ENCODE peak calls at places on chromosomes 11 and 22, in five cellular contexts. R is upper lobe of left lung; J is CD8-positive, alpha-beta T cell; V is B cell; U is chondrocyte. N is an unnamed sample.

GRCh38 chr22:45717787-45718186 is 46.2 kb downstream of the ATXN10 start:
- DNase-seq in U (no peak), R (no peak), V (no peak), J (no peak), N (no peak)

GRCh38 chr11:60994450-60995135 is 23.1 kb downstream of the CD6 start:
- DNase-seq in U (peak; percentile 17), J (no peak), V (no peak), R (no peak), N (no peak)

GRCh38 chr11:61960532-61960931 is 6.9 kb downstream of the FTH1 start:
- DNase-seq in V (peak; percentile 3), R (no peak), U (no peak), J (no peak), N (no peak)

GRCh38 chr11:30143098-30143705 is 87.6 kb upstream of the FSHB start:
- DNase-seq in U (no peak), J (no peak), R (no peak), V (peak; percentile 8), N (no peak)

GRCh38 chr11:14420223-14420622 is 61.2 kb upstream of the RRAS2 start:
- DNase-seq in U (no peak), J (no peak), R (no peak), V (no peak), N (no peak)

GRCh38 chr11:85137597-85137996 is 489.5 kb downstream of the DLG2 start:
- DNase-seq in V (no peak), R (no peak), U (no peak), J (no peak), N (no peak)

GRCh38 chr22:30694171-30694637 is 470 bp upstream of the OSBP2 start:
- DNase-seq in U (no peak), J (peak; percentile 43), V (peak; percentile 69), R (peak; percentile 87), N (peak; percentile 21)

GRCh38 chr22:19213496-19214473 is 35.2 kb upstream of the SLC25A1 start:
- DNase-seq in V (no peak), U (peak; percentile 7), J (no peak), R (no peak), N (no peak)

GRCh38 chr11:118448294-118448693 is 12.0 kb downstream of the KMT2A start:
- DNase-seq in V (no peak), J (no peak), R (no peak), U (no peak), N (no peak)

GRCh38 chr22:23399367-23400285 is 180.5 kb downstream of the IGLL1 start:
- DNase-seq in U (peak; percentile 92), R (peak; percentile 83), V (no peak), J (no peak), N (no peak)

GRCh38 chr22:19759459-19759993 is 1.1 kb upstream of the TBX1 start:
- DNase-seq in R (peak; percentile 83), V (no peak), J (no peak), U (no peak), N (no peak)

GRCh38 chr11:126104420-126104819 is 41.8 kb upstream of the CDON start:
- DNase-seq in R (no peak), U (no peak), V (no peak), J (no peak), N (no peak)

GRCh38 chr11:120260616-120261015 is 20.7 kb downstream of the POU2F3 start:
- DNase-seq in J (no peak), V (no peak), U (peak; percentile 25), R (no peak), N (no peak)

GRCh38 chr11:1292018-1292643 is 17.3 kb downstream of the TOLLIP start:
- DNase-seq in R (no peak), U (no peak), V (no peak), J (no peak), N (no peak)

GRCh38 chr11:21552910-21553309 is 640.0 kb upstream of the ANO5 start:
- DNase-seq in V (no peak), J (no peak), U (no peak), R (no peak), N (no peak)

GRCh38 chr22:39242809-39243442 is 1.9 kb downstream of the PDGFB start:
- DNase-seq in U (no peak), J (no peak), V (peak; percentile 74), R (peak; percentile 86), N (no peak)

GRCh38 chr11:43579919-43580276 is 100.6 kb upstream of the HSD17B12 start:
- DNase-seq in U (no peak), J (no peak), R (no peak), V (no peak), N (no peak)

GRCh38 chr11:36509265-36509664 is 807 bp downstream of the TRAF6 start:
- DNase-seq in V (peak; percentile 30), J (no peak), R (no peak), U (no peak), N (no peak)

GRCh38 chr11:61642162-61642561 is 38.0 kb upstream of the DAGLA start:
- DNase-seq in J (no peak), R (no peak), U (no peak), V (no peak), N (no peak)

GRCh38 chr22:19903513-19903912 is 38.1 kb upstream of the COMT start:
- DNase-seq in V (no peak), U (no peak), J (no peak), R (no peak), N (no peak)

GRCh38 chr11:88179966-88180629 is 4.9 kb upstream of the RAB38 start:
- DNase-seq in U (no peak), V (no peak), R (no peak), J (no peak), N (no peak)

GRCh38 chr11:66343176-66343575 is 1.7 kb downstream of the BRMS1 start:
- DNase-seq in J (no peak), R (no peak), V (no peak), U (peak; percentile 11), N (no peak)

GRCh38 chr11:66347425-66348276 is at the start of gene B4GAT1:
- DNase-seq in V (peak; percentile 87), J (peak; percentile 66), R (peak; percentile 95), U (no peak), N (peak; percentile 75)

GRCh38 chr11:66345316-66345649 is 379 bp upstream of the BRMS1 start:
- DNase-seq in U (no peak), J (no peak), V (no peak), R (no peak), N (no peak)

GRCh38 chr11:66346476-66347424 is 679 bp downstream of the B4GAT1 start:
- DNase-seq in V (no peak), U (no peak), J (no peak), R (peak; percentile 87), N (no peak)

GRCh38 chr11:66344550-66345315 is at the start of gene BRMS1:
- DNase-seq in U (peak; percentile 98), J (peak; percentile 90), V (peak; percentile 95), R (peak; percentile 92), N (peak; percentile 95)
- TF ChIP-seq CTCF in U (peak; percentile 28), J (no peak), V (peak; percentile 16), R (peak; percentile 54), N (no peak)

GRCh38 chr22:36368359-36368983 is 19.3 kb downstream of the MYH9 start:
- DNase-seq in R (no peak), V (no peak), J (no peak), U (no peak), N (no peak)
- TF ChIP-seq CTCF in R (no peak), V (no peak), J (no peak), U (peak; percentile 33), N (no peak)

GRCh38 chr22:40436460-40437431 is 66.4 kb downstream of the SGSM3 start:
- DNase-seq in V (peak; percentile 47), R (no peak), J (no peak), U (no peak), N (no peak)
- TF ChIP-seq CTCF in V (peak; percentile 82), R (peak; percentile 64), J (peak; percentile 80), U (peak; percentile 99), N (peak; percentile 74)

GRCh38 chr22:44702479-44703219 is 645 bp downstream of the PRR5 start:
- DNase-seq in R (no peak), U (peak; percentile 80), V (peak; percentile 56), J (peak; percentile 17), N (no peak)
- TF ChIP-seq CTCF in R (no peak), U (peak; percentile 29), V (no peak), J (no peak), N (no peak)

DNA sequence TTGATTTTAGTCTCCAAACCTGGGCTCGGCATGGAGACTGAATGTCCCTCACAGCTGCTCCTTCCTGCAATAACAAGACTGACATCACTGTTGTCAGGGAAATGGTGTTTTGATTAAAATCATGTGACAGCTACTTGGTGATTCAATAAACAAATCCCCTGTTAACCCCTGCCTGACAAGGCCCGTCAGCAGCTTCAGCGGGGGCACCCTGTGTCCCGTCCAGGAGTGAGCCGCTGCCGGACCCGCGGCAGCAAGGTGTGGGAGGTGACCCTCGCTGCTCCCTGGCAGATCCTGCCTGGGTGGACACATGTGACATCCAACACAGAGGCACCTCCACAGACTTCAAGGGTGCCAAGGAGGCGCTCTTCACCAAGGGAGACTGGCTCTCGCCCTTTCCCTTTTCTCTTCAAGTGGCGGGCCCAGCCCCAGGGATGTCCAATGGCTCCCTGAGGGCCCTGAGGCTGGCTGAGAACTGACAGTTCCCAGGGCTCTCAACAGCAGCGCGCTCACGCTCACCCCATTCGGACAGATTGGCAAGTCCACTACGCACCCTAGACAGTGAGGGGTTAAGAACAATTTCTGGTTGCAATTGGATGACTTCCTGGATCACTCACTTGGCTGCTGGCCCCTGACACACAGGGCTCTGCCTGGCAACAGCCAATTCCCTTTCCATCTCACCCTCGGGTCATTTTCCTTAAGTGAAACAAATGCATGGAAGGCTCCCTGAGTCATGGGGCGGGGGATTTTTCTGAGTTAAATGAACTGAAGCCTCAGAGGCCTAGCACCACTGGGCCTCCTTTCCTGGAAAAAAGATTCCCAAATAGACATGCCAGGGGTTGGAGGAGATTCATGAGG is 30.7 kb downstream of the PPP2R1B start:
- DNase-seq in U (no peak), R (peak; percentile 82), V (no peak), J (no peak), N (no peak)
- TF ChIP-seq CTCF in U (peak; percentile 55), R (no peak), V (no peak), J (no peak), N (no peak)

GRCh38 chr22:29641052-29641780 is 37.8 kb downstream of the NF2 start:
- DNase-seq in V (no peak), U (no peak), R (no peak), J (no peak), N (no peak)

GRCh38 chr22:29638678-29639077 is 35.2 kb downstream of the NF2 start:
- DNase-seq in R (no peak), U (no peak), J (no peak), V (no peak), N (no peak)

GRCh38 chr22:29642694-29643093 is 39.3 kb downstream of the NF2 start:
- DNase-seq in U (no peak), R (no peak), V (no peak), J (no peak), N (no peak)

GRCh38 chr22:29639096-29639495 is 35.7 kb downstream of the NF2 start:
- DNase-seq in J (no peak), U (no peak), V (no peak), R (no peak), N (no peak)

DNA sequence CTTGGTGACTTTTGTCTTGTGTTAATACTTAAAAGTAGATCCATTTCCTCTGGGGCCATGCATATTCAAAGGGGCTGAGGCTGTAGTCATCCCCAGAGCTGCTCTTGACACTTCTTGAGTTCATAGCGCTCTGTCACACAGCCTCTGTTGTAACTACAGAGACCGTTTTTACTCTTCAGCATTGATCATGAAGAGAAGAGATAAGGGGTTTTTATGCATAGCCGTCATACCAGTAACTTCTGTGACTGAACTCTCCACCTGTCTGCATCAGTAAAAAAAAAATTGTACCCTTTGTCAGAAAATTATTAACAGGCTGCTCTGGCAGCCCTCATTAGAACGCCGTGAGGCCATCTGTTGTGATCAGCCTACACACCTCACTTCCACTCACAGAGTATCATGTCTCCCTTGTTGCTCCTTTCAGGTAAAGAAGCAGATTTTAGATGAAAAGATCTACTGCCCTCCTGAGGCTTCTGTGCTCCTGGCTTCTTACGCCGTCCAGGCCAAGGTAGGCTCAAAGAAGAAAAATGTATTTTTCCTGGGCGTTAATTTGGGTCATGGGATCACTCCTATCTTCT is 38.4 kb downstream of the NF2 start:
- DNase-seq in R (no peak), J (no peak), U (no peak), V (no peak), N (no peak)
- TF ChIP-seq CTCF in R (no peak), J (no peak), U (no peak), V (no peak), N (no peak)